ENCODE peak calls at places on chromosome 21, in four cellular contexts. One of them, this sample, is unnamed.
A peak's percentile ranks its signal among the peaks of the same experiment; 100 is the strongest.

GRCh38 chr21:27532081-27532480 is 565.2 kb upstream of the ADAMTS5 start:
- DNase-seq in mesothelial cell of epicardium: no peak
- DNase-seq in nephron progenitor cell: no peak
- DNase-seq in Caco-2: peak; percentile 44
- DNase-seq in this sample: no peak

GRCh38 chr21:37829447-37829846 is 86.8 kb downstream of the KCNJ6 start:
- DNase-seq in nephron progenitor cell: no peak
- DNase-seq in Caco-2: no peak
- DNase-seq in mesothelial cell of epicardium: no peak
- DNase-seq in this sample: no peak

GRCh38 chr21:45153358-45154318 is 79.3 kb downstream of the ADARB1 start:
- DNase-seq in mesothelial cell of epicardium: no peak
- DNase-seq in nephron progenitor cell: no peak
- DNase-seq in Caco-2: no peak
- DNase-seq in this sample: no peak

GRCh38 chr21:17947546-17947945 is 128.4 kb upstream of the C21orf91 start:
- DNase-seq in nephron progenitor cell: no peak
- DNase-seq in mesothelial cell of epicardium: no peak
- DNase-seq in Caco-2: no peak
- DNase-seq in this sample: no peak

GRCh38 chr21:33434770-33435360 is 31.7 kb downstream of the IFNGR2 start:
- DNase-seq in mesothelial cell of epicardium: no peak
- DNase-seq in nephron progenitor cell: no peak
- DNase-seq in Caco-2: no peak
- DNase-seq in this sample: no peak

GRCh38 chr21:38965910-38966504 is 160.3 kb downstream of the ETS2 start:
- DNase-seq in nephron progenitor cell: peak; percentile 30
- DNase-seq in mesothelial cell of epicardium: no peak
- DNase-seq in Caco-2: peak; percentile 89
- DNase-seq in this sample: no peak

GRCh38 chr21:15003463-15004135 is 61.2 kb downstream of the NRIP1 start:
- DNase-seq in Caco-2: no peak
- DNase-seq in nephron progenitor cell: peak; percentile 68
- DNase-seq in mesothelial cell of epicardium: no peak
- DNase-seq in this sample: no peak

GRCh38 chr21:45406801-45407628 is 2.0 kb downstream of the COL18A1 start:
- DNase-seq in mesothelial cell of epicardium: no peak
- DNase-seq in Caco-2: no peak
- DNase-seq in nephron progenitor cell: peak; percentile 54
- DNase-seq in this sample: no peak

GRCh38 chr21:44984428-44984791 is 44.6 kb downstream of the SLX9 start:
- DNase-seq in Caco-2: no peak
- DNase-seq in mesothelial cell of epicardium: no peak
- DNase-seq in nephron progenitor cell: no peak
- DNase-seq in this sample: no peak

GRCh38 chr21:41589131-41589530 is 81.2 kb upstream of the TMPRSS2 start:
- DNase-seq in Caco-2: no peak
- DNase-seq in nephron progenitor cell: no peak
- DNase-seq in mesothelial cell of epicardium: no peak
- DNase-seq in this sample: no peak
- TF ChIP-seq CTCF in Caco-2: no peak
- TF ChIP-seq CTCF in nephron progenitor cell: no peak
- TF ChIP-seq CTCF in mesothelial cell of epicardium: no peak
- TF ChIP-seq CTCF in this sample: no peak

DNA sequence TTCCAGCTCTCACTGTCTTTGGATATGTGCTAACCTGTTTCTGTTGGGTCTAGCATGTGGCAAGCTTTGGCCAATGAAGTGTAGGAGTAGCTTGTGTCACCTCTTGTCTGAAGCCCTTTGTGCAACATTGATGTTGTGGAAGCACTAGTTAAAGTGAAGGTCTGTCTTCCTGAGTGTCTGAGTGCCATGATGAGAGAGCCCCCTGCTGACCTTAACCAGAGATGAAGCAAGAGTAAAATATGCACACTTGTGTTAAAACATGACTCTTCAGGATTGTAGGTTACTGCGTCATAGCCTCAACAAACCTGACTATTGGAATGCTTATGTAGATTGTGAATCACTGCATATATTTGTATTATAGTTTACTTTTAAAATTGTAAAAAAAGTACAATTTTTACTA is 103.7 kb downstream of the NCAM2 start:
- DNase-seq in nephron progenitor cell: peak; percentile 26
- DNase-seq in Caco-2: peak; percentile 46
- DNase-seq in mesothelial cell of epicardium: no peak
- DNase-seq in this sample: no peak
- TF ChIP-seq CTCF in nephron progenitor cell: peak; percentile 40
- TF ChIP-seq CTCF in Caco-2: peak; percentile 34
- TF ChIP-seq CTCF in mesothelial cell of epicardium: no peak
- TF ChIP-seq CTCF in this sample: no peak

GRCh38 chr21:29121759-29122158 is 8.7 kb upstream of the MAP3K7CL start:
- DNase-seq in Caco-2: no peak
- DNase-seq in nephron progenitor cell: no peak
- DNase-seq in mesothelial cell of epicardium: no peak
- DNase-seq in this sample: no peak
- TF ChIP-seq CTCF in Caco-2: no peak
- TF ChIP-seq CTCF in nephron progenitor cell: no peak
- TF ChIP-seq CTCF in mesothelial cell of epicardium: no peak
- TF ChIP-seq CTCF in this sample: no peak

GRCh38 chr21:43829575-43830119 is 35.4 kb upstream of the AGPAT3 start:
- DNase-seq in nephron progenitor cell: no peak
- DNase-seq in mesothelial cell of epicardium: no peak
- DNase-seq in Caco-2: no peak
- DNase-seq in this sample: no peak
- TF ChIP-seq CTCF in nephron progenitor cell: no peak
- TF ChIP-seq CTCF in mesothelial cell of epicardium: no peak
- TF ChIP-seq CTCF in Caco-2: no peak
- TF ChIP-seq CTCF in this sample: no peak

GRCh38 chr21:32135401-32136363 is 143.2 kb downstream of the MIS18A start:
- DNase-seq in Caco-2: no peak
- DNase-seq in mesothelial cell of epicardium: no peak
- DNase-seq in nephron progenitor cell: no peak
- DNase-seq in this sample: no peak
- TF ChIP-seq CTCF in Caco-2: no peak
- TF ChIP-seq CTCF in mesothelial cell of epicardium: no peak
- TF ChIP-seq CTCF in nephron progenitor cell: no peak
- TF ChIP-seq CTCF in this sample: no peak

GRCh38 chr21:31459457-31459856 is 115.4 kb upstream of the TIAM1 start:
- DNase-seq in Caco-2: peak; percentile 18
- DNase-seq in mesothelial cell of epicardium: no peak
- DNase-seq in nephron progenitor cell: no peak
- DNase-seq in this sample: no peak
- TF ChIP-seq CTCF in Caco-2: peak; percentile 17
- TF ChIP-seq CTCF in mesothelial cell of epicardium: no peak
- TF ChIP-seq CTCF in nephron progenitor cell: no peak
- TF ChIP-seq CTCF in this sample: no peak